ENCODE peak calls at places on chromosomes 5 and 9, in five cellular contexts. K is H1, L is H9, N is mesenchymal stem cell, J is trophoblast cell. W is an unnamed sample.

GRCh38 chr9:114098660-114099522 is at the start of gene KIF12:
- DNase-seq in K (peak), J (peak), L (peak), N (no peak), W (peak)

GRCh38 chr9:83346655-83347393 is 191.4 kb downstream of the FRMD3 start:
- DNase-seq in J (no peak), N (no peak), K (no peak), L (no peak), W (no peak)

GRCh38 chr5:127757576-127757975 is 54.4 kb downstream of the CCDC192 start:
- DNase-seq in L (no peak), K (no peak), J (peak), N (peak), W (peak)

GRCh38 chr5:83927140-83927733 is 206.6 kb upstream of the HAPLN1 start:
- DNase-seq in K (peak), N (peak), L (peak), J (peak), W (peak)

GRCh38 chr5:122924719-122925395 is 79.4 kb downstream of the SNX24 start:
- DNase-seq in N (no peak), L (no peak), J (no peak), K (no peak), W (no peak)

GRCh38 chr5:27377626-27378025 is 339.2 kb upstream of the CDH9 start:
- DNase-seq in J (peak), K (no peak), N (peak), L (no peak), W (no peak)

GRCh38 chr5:131328536-131329186 is 64.8 kb downstream of the CDC42SE2 start:
- DNase-seq in K (no peak), N (peak), L (no peak), J (peak), W (no peak)

GRCh38 chr9:136981588-136982231 is 1.1 kb upstream of the LCNL1 start:
- DNase-seq in L (no peak), J (no peak), K (no peak), N (no peak), W (no peak)

GRCh38 chr5:77709340-77709739 is 66.8 kb downstream of the TBCA start:
- DNase-seq in J (no peak), L (no peak), N (no peak), K (no peak), W (no peak)

GRCh38 chr9:94806307-94806893 is 79.9 kb downstream of the AOPEP start:
- DNase-seq in J (peak), K (no peak), L (no peak), N (peak), W (no peak)

GRCh38 chr9:38182321-38182720 is 113.3 kb upstream of the SHB start:
- DNase-seq in J (no peak), L (no peak), K (no peak), N (peak), W (no peak)

GRCh38 chr5:174337276-174338203 is 292.0 kb downstream of the NSG2 start:
- DNase-seq in L (no peak), N (no peak), J (peak), K (no peak), W (no peak)

GRCh38 chr9:86978413-86978812 is 31.1 kb upstream of the GAS1 start:
- DNase-seq in N (no peak), J (peak), L (no peak), K (no peak), W (no peak)

GRCh38 chr5:156949424-156949823 is 13.6 kb downstream of the TIMD4 start:
- DNase-seq in K (no peak), L (no peak), N (no peak), J (no peak), W (no peak)

GRCh38 chr9:3758816-3759576 is 233.2 kb upstream of the RFX3 start:
- DNase-seq in K (no peak), N (peak), L (no peak), J (no peak), W (no peak)

GRCh38 chr9:131621551-131622321 is 76.4 kb downstream of the PRRT1B start:
- DNase-seq in N (no peak), K (no peak), J (no peak), L (no peak), W (no peak)

GRCh38 chr9:135888126-135888765 is 19.1 kb downstream of the CAMSAP1 start:
- DNase-seq in J (no peak), N (no peak), L (no peak), K (no peak), W (no peak)

GRCh38 chr5:31049461-31049860 is 144.0 kb upstream of the CDH6 start:
- DNase-seq in J (no peak), N (no peak), L (no peak), K (no peak), W (no peak)

GRCh38 chr5:112594941-112595340 is 142.7 kb upstream of the APC start:
- DNase-seq in N (no peak), L (no peak), K (no peak), J (no peak), W (no peak)

GRCh38 chr9:99635032-99635431 is 186.7 kb upstream of the NR4A3 start:
- DNase-seq in J (no peak), K (no peak), N (peak), L (no peak), W (no peak)

GRCh38 chr9:98913044-98913443 is 30.7 kb upstream of the COL15A1 start:
- DNase-seq in K (no peak), L (peak), J (no peak), N (no peak), W (no peak)

GRCh38 chr9:83625120-83625710 is 2.3 kb downstream of the IDNK start:
- DNase-seq in K (no peak), L (no peak), N (no peak), J (peak), W (no peak)

GRCh38 chr9:4318741-4319140 is 18.9 kb upstream of the GLIS3 start:
- DNase-seq in N (no peak), K (no peak), L (no peak), J (no peak), W (no peak)

GRCh38 chr5:32258406-32258805 is 54.3 kb downstream of the MTMR12 start:
- DNase-seq in L (no peak), J (no peak), K (no peak), N (peak), W (no peak)

GRCh38 chr5:92337772-92338234 is 954.7 kb upstream of the ARRDC3 start:
- DNase-seq in K (no peak), J (peak), N (peak), L (no peak), W (no peak)

GRCh38 chr9:132993511-132993939 is 15.0 kb downstream of the GFI1B start:
- DNase-seq in N (no peak), J (no peak), K (no peak), L (no peak), W (no peak)

GRCh38 chr5:141003791-141004601 is 37.7 kb downstream of the PCDHAC2 start:
- DNase-seq in N (peak), K (peak), J (no peak), L (peak), W (no peak)

GRCh38 chr5:1564182-1564748 is 40.5 kb upstream of the LPCAT1 start:
- DNase-seq in K (no peak), L (no peak), N (peak), J (peak), W (no peak)

GRCh38 chr5:65623482-65623881 is 651 bp downstream of the TRIM23 start:
- DNase-seq in K (no peak), J (no peak), L (no peak), N (no peak), W (no peak)

GRCh38 chr5:110852053-110852452 is 113.2 kb downstream of the SLC25A46 start:
- DNase-seq in N (no peak), J (no peak), K (no peak), L (no peak), W (no peak)

GRCh38 chr5:57650360-57651069 is 167.9 kb upstream of the ACTBL2 start:
- DNase-seq in K (peak), L (peak), J (peak), N (peak), W (no peak)

GRCh38 chr5:139678283-139678613 is 30.1 kb downstream of the CXXC5 start:
- DNase-seq in N (no peak), L (no peak), J (no peak), K (no peak), W (no peak)
- H3K27ac ChIP-seq in N (peak), L (no peak), J (no peak), K (no peak), W (no peak)

DNA sequence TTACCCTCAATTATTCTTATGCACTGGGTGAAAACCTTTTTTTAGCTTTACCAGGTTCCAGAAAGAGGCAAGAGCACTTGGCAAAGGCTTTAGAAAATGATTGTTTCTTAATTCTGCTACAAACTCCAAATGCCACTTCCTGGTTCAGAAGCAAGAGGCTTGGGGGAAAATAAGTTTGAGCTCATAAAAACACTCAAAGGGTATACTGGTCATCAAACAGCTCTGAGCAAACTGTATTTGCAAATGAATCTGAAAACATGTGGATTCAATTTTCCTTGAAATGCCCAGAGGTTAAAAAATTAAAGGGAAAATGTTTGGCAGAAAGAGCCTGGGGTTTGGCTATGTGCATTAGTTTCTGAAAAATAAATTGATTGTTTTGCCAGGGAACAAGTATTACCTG is 615.5 kb downstream of the EBF1 start:
- DNase-seq in J (no peak), L (no peak), K (no peak), N (no peak), W (no peak)
- H2BK12ac ChIP-seq in J (no peak), L (no peak), K (no peak), N (no peak), W (no peak)

GRCh38 chr9:115694014-115694413 is 459.6 kb upstream of the PAPPA start:
- DNase-seq in N (peak), J (peak), L (peak), K (peak), W (peak)

GRCh38 chr9:115689331-115689730 is 464.3 kb upstream of the PAPPA start:
- DNase-seq in N (no peak), K (no peak), J (no peak), L (no peak), W (no peak)

GRCh38 chr9:115691097-115691496 is 462.5 kb upstream of the PAPPA start:
- DNase-seq in N (peak), J (peak), L (no peak), K (no peak), W (no peak)

GRCh38 chr9:115694991-115695390 is 458.6 kb upstream of the PAPPA start:
- DNase-seq in L (no peak), K (no peak), N (peak), J (peak), W (no peak)

DNA sequence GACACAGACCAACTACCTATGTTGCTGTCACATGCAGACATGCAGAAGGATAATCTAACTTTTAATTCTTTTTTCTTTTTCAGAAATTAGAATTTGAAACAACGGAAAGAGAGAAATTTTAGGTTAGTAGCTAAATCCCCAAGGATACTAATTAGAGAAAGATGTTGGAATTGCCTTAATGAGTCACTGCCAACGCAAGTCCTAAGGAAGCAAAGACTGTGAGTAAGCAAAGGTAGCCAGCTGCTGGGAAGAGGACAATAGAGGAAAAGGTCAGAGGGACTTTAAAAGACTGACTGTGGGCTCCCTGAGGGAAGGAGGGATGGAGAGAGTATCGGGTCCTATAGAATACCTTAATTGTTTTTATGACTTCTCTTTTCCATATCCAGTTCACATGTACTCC is 461.9 kb upstream of the PAPPA start:
- DNase-seq in L (no peak), J (peak), K (no peak), N (peak), W (no peak)
- H3K27ac ChIP-seq in L (no peak), J (no peak), K (no peak), N (peak), W (no peak)

GRCh38 chr5:68460147-68460760 is 244.7 kb downstream of the PIK3R1 start:
- DNase-seq in L (no peak), K (no peak), J (peak), N (peak), W (peak)
- H2BK12ac ChIP-seq in L (no peak), K (no peak), J (peak), N (no peak), W (no peak)

DNA sequence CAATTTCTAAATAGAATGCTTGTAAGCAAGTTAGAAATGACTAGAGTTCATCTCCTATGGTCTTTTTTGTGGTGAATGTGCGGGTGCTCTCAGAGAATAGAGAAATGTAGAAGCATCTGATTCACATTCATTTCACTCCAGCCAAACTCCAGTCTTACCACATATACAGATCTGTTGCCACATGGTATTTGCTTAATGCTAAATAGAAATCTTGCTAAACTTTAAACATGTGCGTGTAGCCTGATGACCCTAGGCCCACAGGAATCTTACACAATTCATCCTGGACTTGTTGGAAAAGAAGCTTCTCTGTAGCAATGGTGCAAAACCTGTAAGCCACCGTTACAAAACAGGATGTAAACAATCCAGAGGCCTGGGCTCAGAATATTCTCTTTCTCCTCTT is 135.2 kb downstream of the PCSK1 start:
- DNase-seq in L (no peak), K (no peak), J (peak), N (peak), W (no peak)
- H3K27ac ChIP-seq in L (no peak), K (no peak), J (no peak), N (peak), W (no peak)